ENCODE peak calls at places on chromosomes 11 and 22, in four cellular contexts. Y is HCT116, A is MM.1S, J is IMR-90. M is an unnamed sample.

GRCh38 chr22:44193537-44193896 is 12.8 kb downstream of the PARVG start:
- DNase-seq in Y (no peak), A (peak), J (no peak), M (no peak)

GRCh38 chr11:125328181-125328580 is 163.6 kb downstream of the PKNOX2 start:
- DNase-seq in Y (no peak), A (no peak), J (no peak), M (no peak)

GRCh38 chr11:46304605-46305004 is 27.1 kb downstream of the CREB3L1 start:
- DNase-seq in Y (no peak), A (no peak), J (no peak), M (no peak)

GRCh38 chr11:3195251-3196160 is 23.1 kb downstream of the MRGPRG start:
- DNase-seq in Y (peak), A (no peak), J (peak), M (no peak)

GRCh38 chr11:45021001-45021400 is 70.3 kb upstream of the TP53I11 start:
- DNase-seq in Y (no peak), A (peak), J (no peak), M (peak)

GRCh38 chr22:37126882-37127281 is 17.4 kb upstream of the TMPRSS6 start:
- DNase-seq in Y (no peak), A (no peak), J (no peak), M (peak)

GRCh38 chr11:57345555-57346151 is 7.5 kb downstream of the P2RX3 start:
- DNase-seq in Y (peak), A (peak), J (peak), M (peak)

GRCh38 chr11:91299980-91300379 is 924.6 kb upstream of the FAT3 start:
- DNase-seq in Y (no peak), A (peak), J (peak), M (no peak)

GRCh38 chr11:77119531-77119936 is 8.5 kb upstream of the MYO7A start:
- DNase-seq in Y (no peak), A (no peak), J (no peak), M (no peak)

GRCh38 chr11:105968021-105968697 is 53.9 kb downstream of the MSANTD4 start:
- DNase-seq in Y (no peak), A (no peak), J (peak), M (no peak)

GRCh38 chr11:123166095-123166559 is 28.9 kb downstream of the CLMP start:
- DNase-seq in Y (no peak), A (no peak), J (peak), M (peak)

GRCh38 chr11:65479184-65480145 is 19.4 kb upstream of the MALAT1 start:
- DNase-seq in Y (no peak), A (no peak), J (peak), M (no peak)
- H3K9ac ChIP-seq in Y (peak), A (no peak), J (peak), M (no peak)

GRCh38 chr22:39245130-39246039 is 603 bp upstream of the PDGFB start:
- DNase-seq in Y (no peak), A (no peak), J (no peak), M (no peak)

GRCh38 chr22:39243443-39244072 is 1.2 kb downstream of the PDGFB start:
- DNase-seq in Y (no peak), A (peak), J (no peak), M (no peak)

GRCh38 chr22:39246217-39246616 is 1.4 kb upstream of the PDGFB start:
- DNase-seq in Y (no peak), A (no peak), J (no peak), M (no peak)

GRCh38 chr22:39244073-39244495 is 698 bp downstream of the PDGFB start:
- DNase-seq in Y (no peak), A (peak), J (no peak), M (no peak)

GRCh38 chr22:39244496-39245129 is at the start of gene PDGFB:
- DNase-seq in Y (no peak), A (peak), J (no peak), M (no peak)
- H3K27ac ChIP-seq in Y (peak), A (no peak), J (no peak), M (no peak)

DNA sequence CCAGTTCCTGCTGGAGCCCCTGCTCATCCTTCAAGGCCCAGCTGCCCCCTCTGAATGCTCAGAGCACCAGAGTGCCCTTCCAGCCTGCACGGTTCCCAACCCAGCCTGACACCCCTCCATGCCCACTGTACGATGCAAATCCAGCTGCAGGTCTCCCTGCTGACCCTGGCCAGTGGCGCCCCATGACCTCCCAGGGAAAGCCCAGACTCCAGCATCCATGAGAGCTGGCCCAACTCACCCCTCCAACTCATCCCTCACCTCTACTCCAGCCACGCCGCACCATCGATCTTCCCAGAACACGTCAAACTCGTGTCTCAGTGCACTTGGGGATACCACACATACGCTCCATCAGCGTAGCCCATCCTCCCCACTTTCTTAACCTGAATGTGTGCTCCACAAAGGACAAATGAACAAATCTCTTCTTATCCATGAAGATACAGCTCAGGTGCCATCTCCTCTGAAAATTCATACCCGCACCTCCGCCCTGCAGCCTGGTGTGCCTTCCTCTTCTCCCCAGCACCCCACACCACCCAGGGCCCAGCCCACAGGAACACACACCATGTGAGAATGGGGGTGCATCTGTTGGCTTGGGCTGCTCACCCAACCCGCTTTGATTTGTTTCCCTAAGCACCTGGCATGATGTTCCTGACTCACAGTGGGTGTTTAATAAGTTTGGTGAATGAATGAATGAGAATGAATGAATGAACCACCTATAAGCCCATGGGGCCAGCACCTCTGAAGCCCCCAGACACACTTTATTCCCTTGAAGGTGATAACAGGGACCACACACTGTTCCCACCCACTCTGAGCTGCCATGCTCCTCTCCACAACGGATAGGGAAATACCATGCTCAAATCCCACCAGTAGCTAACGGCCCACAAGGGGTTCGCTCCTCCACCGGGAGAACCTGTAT is 6.2 kb downstream of the PLA2G6 start:
- DNase-seq in Y (no peak), A (no peak), J (no peak), M (no peak)
- H3K9ac ChIP-seq in Y (no peak), A (no peak), J (no peak), M (no peak)

GRCh38 chr22:20585640-20586402 is 78.4 kb downstream of the MED15 start:
- DNase-seq in Y (no peak), A (no peak), J (no peak), M (no peak)
- H3K27ac ChIP-seq in Y (no peak), A (no peak), J (no peak), M (no peak)

DNA sequence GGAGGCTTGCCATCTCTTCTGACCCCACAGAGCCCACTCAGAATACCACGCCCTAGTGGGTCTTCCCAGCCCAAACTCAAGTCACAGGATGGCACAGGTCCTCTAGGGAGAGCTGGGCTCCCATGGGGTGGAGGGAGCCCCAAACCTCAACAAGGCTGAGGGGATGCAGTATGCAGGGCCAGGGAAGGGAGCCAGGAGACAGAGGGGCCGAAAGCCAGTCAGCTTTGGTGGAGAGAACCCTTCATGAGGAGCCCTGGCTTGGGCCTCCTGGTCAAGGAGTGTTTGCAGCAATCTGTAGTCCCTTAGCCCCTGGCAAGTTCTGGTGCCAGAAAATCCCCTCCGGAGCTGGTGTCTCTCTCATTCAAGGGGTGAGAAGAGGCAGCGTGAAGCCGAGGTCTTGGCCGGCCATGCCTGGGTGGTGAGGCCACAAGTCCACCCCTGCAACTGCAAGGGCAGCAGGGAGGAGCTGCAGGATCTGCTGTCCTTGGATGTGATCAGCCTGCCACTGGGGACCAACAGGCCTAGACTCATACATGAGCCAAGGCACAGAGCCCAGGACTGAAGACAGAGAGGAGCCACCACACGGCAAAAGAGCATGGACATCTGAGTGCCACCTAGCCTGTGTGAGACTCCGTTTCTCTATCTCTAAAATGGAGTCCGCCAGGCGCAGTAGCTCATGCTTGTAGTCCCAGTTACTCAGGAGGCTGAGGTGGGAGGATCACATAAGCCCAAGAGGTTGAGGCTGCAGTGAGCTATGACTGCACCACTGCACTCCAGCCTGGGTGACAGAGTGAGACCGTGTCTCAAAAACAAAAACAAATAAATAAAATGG is 24.1 kb downstream of the NEAT1 start:
- DNase-seq in Y (no peak), A (no peak), J (peak), M (peak)
- H3K9ac ChIP-seq in Y (no peak), A (no peak), J (no peak), M (peak)

DNA sequence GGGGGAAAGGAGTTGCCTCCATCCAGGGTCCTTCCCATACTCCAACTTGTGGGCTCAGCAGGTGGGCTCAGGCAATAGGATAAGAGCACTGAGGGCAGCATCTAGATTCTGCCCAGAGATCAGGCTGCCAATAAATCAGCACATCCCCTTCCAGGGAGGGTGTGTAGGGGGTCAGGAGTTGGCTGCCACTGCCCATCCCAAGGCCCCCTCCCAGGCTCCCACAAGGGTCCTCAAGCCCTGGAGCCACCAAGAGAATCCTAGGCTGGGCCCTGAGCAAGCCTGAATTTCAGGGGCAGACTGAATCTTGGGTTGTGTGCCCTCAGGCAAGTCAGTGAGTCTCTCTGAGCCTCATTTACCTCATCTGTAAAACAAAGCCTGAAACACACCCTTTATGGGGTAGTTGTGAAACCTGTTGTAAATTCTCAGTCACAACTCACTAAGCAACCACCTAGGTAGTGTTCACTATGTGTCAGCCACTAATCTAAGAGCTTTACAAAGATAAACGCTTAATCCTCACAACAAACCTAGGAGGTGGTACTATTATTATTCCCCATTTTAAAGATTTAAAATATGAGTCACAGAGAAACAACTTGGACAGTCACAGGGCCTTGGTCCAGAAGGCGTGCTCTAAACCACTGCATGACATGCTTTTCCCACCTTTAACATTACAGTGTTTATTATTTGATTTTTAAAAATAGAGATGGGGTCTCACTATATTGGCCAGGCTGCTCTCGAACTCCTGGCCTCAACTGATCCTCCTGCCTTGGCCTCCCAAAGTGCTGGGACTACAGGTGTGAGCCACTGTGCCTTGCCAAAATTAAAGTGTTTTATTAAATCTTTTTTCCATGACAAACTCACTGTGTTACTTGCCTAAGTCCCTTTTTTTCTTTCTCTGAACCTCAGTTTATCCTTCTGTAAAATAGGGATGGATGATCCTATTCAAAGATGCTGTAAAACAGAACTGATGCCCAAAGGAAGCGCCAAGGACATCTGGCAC is 36.2 kb downstream of the LMO1 start:
- DNase-seq in Y (no peak), A (no peak), J (no peak), M (no peak)
- H3K27ac ChIP-seq in Y (no peak), A (no peak), J (no peak), M (no peak)

DNA sequence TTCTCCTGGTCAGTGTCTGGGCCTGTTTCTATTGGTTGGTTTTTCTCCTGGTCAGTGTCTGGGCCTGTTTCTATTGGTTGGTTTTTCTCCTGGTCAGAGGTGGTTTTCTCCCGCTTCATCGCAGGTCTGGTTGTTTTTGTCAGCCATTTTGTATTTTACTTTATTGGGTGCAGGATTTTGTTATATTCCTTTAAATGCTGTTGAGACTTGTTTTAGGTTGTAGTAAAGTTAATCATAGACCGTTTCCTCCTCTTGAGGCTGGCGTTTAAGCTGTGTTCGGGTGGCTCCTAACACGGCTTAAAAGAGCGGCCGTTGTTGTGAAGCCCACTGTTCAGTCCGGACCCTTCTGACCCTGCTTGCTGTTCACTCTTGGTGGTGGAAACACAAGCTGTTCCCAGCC is 26.2 kb downstream of the ZBED4 start:
- DNase-seq in Y (no peak), A (no peak), J (no peak), M (no peak)
- H3K9ac ChIP-seq in Y (no peak), A (no peak), J (no peak), M (no peak)

GRCh38 chr11:73759520-73760065 is 1.3 kb downstream of the RAB6A start:
- DNase-seq in Y (no peak), A (no peak), J (peak), M (peak)
- H3K27ac ChIP-seq in Y (peak), A (no peak), J (peak), M (no peak)

M was measured in Karpas-422.